ENCODE peak calls at places on chromosomes 3 and 15, in six cellular contexts. E is HL-60, D is ascending aorta, H is body of pancreas, T is fibroblast of lung, R is tibial artery. O is an unnamed sample.

GRCh38 chr3:189806171-189806951 is 175.2 kb downstream of the TP63 start:
- DNase-seq in E (no peak), D (no peak), H (no peak), T (no peak), R (no peak), O (no peak)

GRCh38 chr15:68764090-68764489 is 56.6 kb downstream of the ANP32A start:
- DNase-seq in H (no peak), T (no peak), D (no peak), E (no peak), R (no peak), O (no peak)

GRCh38 chr3:170257145-170257544 is 34.9 kb downstream of the PRKCI start:
- DNase-seq in T (no peak), H (no peak), E (no peak), D (no peak), R (no peak), O (no peak)

GRCh38 chr3:158165730-158166129 is 55.8 kb downstream of the RSRC1 start:
- DNase-seq in R (no peak), H (no peak), T (peak; percentile 15), E (no peak), D (no peak), O (no peak)

GRCh38 chr3:61192222-61192621 is 59.0 kb downstream of the FHIT start:
- DNase-seq in R (no peak), H (no peak), E (no peak), D (no peak), T (no peak), O (no peak)

GRCh38 chr3:170033489-170033888 is 4.3 kb upstream of the GPR160 start:
- DNase-seq in E (peak; percentile 74), T (no peak), R (no peak), D (no peak), H (no peak), O (no peak)

GRCh38 chr3:51024765-51025681 is 350.3 kb downstream of the DOCK3 start:
- DNase-seq in T (no peak), E (no peak), H (peak; percentile 37), D (peak; percentile 63), R (no peak), O (no peak)

GRCh38 chr3:124318014-124318413 is 326.1 kb upstream of the ROPN1 start:
- DNase-seq in R (no peak), D (no peak), E (no peak), H (no peak), T (no peak), O (no peak)

GRCh38 chr3:138348107-138348949 is at the start of gene MRAS:
- DNase-seq in E (peak; percentile 14), D (peak; percentile 91), T (peak; percentile 83), R (peak; percentile 78), H (peak; percentile 75), O (peak; percentile 84)

GRCh38 chr3:18735013-18735412 is 309.9 kb upstream of the SATB1 start:
- DNase-seq in R (no peak), T (no peak), H (no peak), D (no peak), E (no peak), O (no peak)

GRCh38 chr3:158381274-158381868 is 189.6 kb upstream of the MLF1 start:
- DNase-seq in D (no peak), H (no peak), E (no peak), T (no peak), R (no peak), O (no peak)

GRCh38 chr3:72299321-72299802 is 514.4 kb upstream of the PROK2 start:
- DNase-seq in E (no peak), T (no peak), D (no peak), H (no peak), R (no peak), O (peak; percentile 86)

GRCh38 chr3:13193320-13194284 is 120.4 kb upstream of the IQSEC1 start:
- DNase-seq in R (peak; percentile 16), D (no peak), E (no peak), H (peak; percentile 64), T (no peak), O (no peak)

GRCh38 chr3:173690542-173690941 is 293.0 kb downstream of the NLGN1 start:
- DNase-seq in D (no peak), R (no peak), H (no peak), E (no peak), T (peak; percentile 11), O (no peak)

GRCh38 chr15:65951007-65951406 is 81.7 kb downstream of the RAB11A start:
- DNase-seq in E (no peak), H (no peak), T (no peak), R (no peak), D (no peak), O (no peak)

GRCh38 chr3:66722675-66723074 is 221.9 kb upstream of the LRIG1 start:
- DNase-seq in T (peak; percentile 91), E (no peak), H (no peak), D (peak; percentile 80), R (peak; percentile 69), O (peak; percentile 79)

GRCh38 chr3:9902372-9903237 is at the start of gene IL17RE:
- DNase-seq in H (peak; percentile 70), E (no peak), T (no peak), D (peak; percentile 71), R (no peak), O (no peak)

GRCh38 chr3:128555098-128555825 is 62.3 kb upstream of the GATA2 start:
- DNase-seq in T (no peak), R (peak; percentile 48), E (peak; percentile 16), H (peak; percentile 28), D (peak; percentile 63), O (peak; percentile 26)

GRCh38 chr3:99625643-99626414 is 12.6 kb upstream of the COL8A1 start:
- DNase-seq in E (no peak), D (no peak), T (peak; percentile 96), H (no peak), R (no peak), O (peak; percentile 50)

GRCh38 chr15:46088486-46089437 is 453.9 kb downstream of the SQOR start:
- DNase-seq in D (no peak), T (no peak), H (no peak), R (no peak), E (no peak), O (peak; percentile 89)

GRCh38 chr3:71102111-71103039 is 481.2 kb downstream of the FOXP1 start:
- DNase-seq in D (no peak), R (no peak), T (peak; percentile 99), H (no peak), E (no peak), O (peak; percentile 93)

GRCh38 chr3:186059192-186059591 is 49.7 kb downstream of the ETV5 start:
- DNase-seq in R (no peak), T (no peak), E (no peak), H (no peak), D (no peak), O (no peak)

GRCh38 chr3:186058225-186058624 is 50.7 kb downstream of the ETV5 start:
- DNase-seq in H (no peak), D (no peak), E (no peak), T (no peak), R (no peak), O (no peak)

GRCh38 chr3:186054481-186055399 is 54.1 kb downstream of the ETV5 start:
- DNase-seq in D (no peak), R (no peak), H (no peak), E (no peak), T (no peak), O (no peak)

GRCh38 chr3:186057594-186057993 is 51.3 kb downstream of the ETV5 start:
- DNase-seq in R (no peak), E (peak; percentile 20), T (peak; percentile 91), D (no peak), H (no peak), O (peak; percentile 81)

GRCh38 chr3:186060222-186060621 is 48.7 kb downstream of the ETV5 start:
- DNase-seq in E (no peak), H (no peak), R (no peak), T (no peak), D (no peak), O (no peak)
- H3K4me3 ChIP-seq in E (no peak overlapping the region), H (no peak overlapping the region), R (no peak overlapping the region), T (no peak overlapping the region), D (no peak overlapping the region), O (no peak overlapping the region)

GRCh38 chr15:31228980-31229826 is 97.4 kb upstream of the KLF13 start:
- DNase-seq in E (no peak), D (no peak), R (no peak), H (peak; percentile 52), T (no peak), O (no peak)

GRCh38 chr15:31227235-31227634 is 99.4 kb upstream of the KLF13 start:
- DNase-seq in E (no peak), D (no peak), R (no peak), T (no peak), H (no peak), O (no peak)

GRCh38 chr15:31227954-31228542 is 98.6 kb upstream of the KLF13 start:
- DNase-seq in D (no peak), E (no peak), R (no peak), H (no peak), T (no peak), O (no peak)

GRCh38 chr15:31234815-31235214 is 91.8 kb upstream of the KLF13 start:
- DNase-seq in D (no peak), H (no peak), R (no peak), T (no peak), E (no peak), O (no peak)

GRCh38 chr15:31230630-31231485 is 95.8 kb upstream of the KLF13 start:
- DNase-seq in H (no peak), E (no peak), D (no peak), R (no peak), T (no peak), O (no peak)
- H3K4me3 ChIP-seq in H (no peak overlapping the region), E (no peak overlapping the region), D (no peak overlapping the region), R (no peak overlapping the region), T (no peak overlapping the region), O (no peak overlapping the region)

GRCh38 chr3:39469258-39469657 is 1.8 kb downstream of the MOBP start:
- DNase-seq in D (no peak), R (no peak), E (no peak), H (no peak), T (no peak), O (no peak)
- H3K4me3 ChIP-seq in D (no peak overlapping the region), R (no peak overlapping the region), E (no peak overlapping the region), H (no peak overlapping the region), T (no peak overlapping the region), O (no peak overlapping the region)

GRCh38 chr3:161395115-161395514 is 23.8 kb upstream of the SPTSSB start:
- DNase-seq in H (no peak), E (no peak), T (no peak), D (no peak), R (no peak), O (no peak)

GRCh38 chr3:161393310-161393709 is 22.0 kb upstream of the SPTSSB start:
- DNase-seq in D (no peak), H (no peak), E (no peak), R (no peak), T (no peak), O (no peak)

GRCh38 chr3:161393803-161394202 is 22.5 kb upstream of the SPTSSB start:
- DNase-seq in R (no peak), E (no peak), H (no peak), T (no peak), D (no peak), O (no peak)

GRCh38 chr3:161400650-161401049 is 29.3 kb upstream of the SPTSSB start:
- DNase-seq in T (no peak), D (no peak), H (no peak), R (no peak), E (no peak), O (no peak)

DNA sequence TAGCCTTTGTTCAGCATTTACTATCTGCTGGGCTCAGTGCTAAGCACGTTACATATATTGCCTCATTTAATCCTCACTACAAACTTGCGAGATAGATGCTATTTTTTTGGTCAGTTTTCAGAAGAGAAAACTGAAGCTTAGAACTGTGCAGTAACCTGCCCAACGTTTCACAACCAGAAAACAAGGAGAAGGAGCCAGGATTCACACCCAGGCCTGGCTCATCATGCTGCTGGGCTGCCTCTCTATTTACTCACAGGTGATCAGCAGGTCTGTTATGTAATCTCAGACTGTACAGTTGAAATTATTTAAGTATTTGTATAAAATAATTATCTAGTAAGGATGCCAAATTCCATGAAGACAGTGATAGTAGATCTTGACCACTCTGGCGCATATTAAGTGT is 24.3 kb upstream of the SPTSSB start:
- DNase-seq in H (no peak), E (no peak), D (no peak), R (no peak), T (no peak), O (no peak)
- H3K4me3 ChIP-seq in H (no peak overlapping the region), E (no peak overlapping the region), D (no peak overlapping the region), R (no peak overlapping the region), T (no peak overlapping the region), O (no peak overlapping the region)